ENCODE peak calls at places on chromosomes 12 and 14, in nine cellular contexts. Z is left lung; C is upper lobe of left lung; U is foreskin keratinocyte; T is right lobe of liver; B is Panc1; S is K562; M is CD4-positive, alpha-beta T cell; L is heart left ventricle. X is an unnamed sample.

GRCh38 chr12:51361419-51362016 is 15.0 kb upstream of the CELA1 start:
- ATAC-seq in Z (no peak), C (no peak), U (no peak), T (no peak), B (no peak), S (peak), M (no peak), L (no peak), X (no peak)

GRCh38 chr14:61544448-61545202 is 150.7 kb upstream of the HIF1A start:
- ATAC-seq in Z (peak), C (no peak), U (no peak), T (peak), B (no peak), S (no peak), M (no peak), L (peak), X (peak)

GRCh38 chr12:109641422-109641821 is 67.8 kb downstream of the MVK start:
- ATAC-seq in Z (no peak), C (no peak), U (no peak), T (no peak), B (no peak), S (no peak), M (no peak), L (no peak), X (no peak)

GRCh38 chr12:68632486-68632885 is 21.8 kb downstream of the RAP1B start:
- ATAC-seq in Z (no peak), C (no peak), U (no peak), T (no peak), B (no peak), S (no peak), M (no peak), L (no peak), X (no peak)

GRCh38 chr12:15209782-15210181 is 11.4 kb downstream of the RERG start:
- ATAC-seq in Z (peak), C (no peak), U (peak), T (no peak), B (no peak), S (no peak), M (no peak), L (no peak), X (peak)

GRCh38 chr12:108580531-108580930 is 17.4 kb downstream of the TMEM119 start:
- ATAC-seq in Z (no peak), C (no peak), U (no peak), T (no peak), B (no peak), S (no peak), M (no peak), L (no peak), X (peak)

GRCh38 chr12:94276725-94277124 is 128.3 kb downstream of the PLXNC1 start:
- ATAC-seq in Z (no peak), C (no peak), U (no peak), T (peak), B (no peak), S (no peak), M (no peak), L (no peak), X (no peak)

GRCh38 chr12:63095369-63095967 is 55.5 kb downstream of the AVPR1A start:
- ATAC-seq in Z (no peak), C (no peak), U (no peak), T (peak), B (no peak), S (no peak), M (no peak), L (no peak), X (no peak)

GRCh38 chr12:101775814-101776213 is 36.6 kb upstream of the SYCP3 start:
- ATAC-seq in Z (no peak), C (no peak), U (no peak), T (no peak), B (no peak), S (no peak), M (no peak), L (no peak), X (no peak)

GRCh38 chr14:99936738-99937474 is 128.3 kb upstream of the EVL start:
- ATAC-seq in Z (no peak), C (peak), U (no peak), T (no peak), B (peak), S (peak), M (no peak), L (peak), X (no peak)

GRCh38 chr14:33081259-33081658 is 142.6 kb downstream of the NPAS3 start:
- ATAC-seq in Z (peak), C (no peak), U (no peak), T (no peak), B (no peak), S (no peak), M (no peak), L (peak), X (no peak)

GRCh38 chr12:116309343-116309742 is 31.9 kb upstream of the MED13L start:
- ATAC-seq in Z (no peak), C (no peak), U (no peak), T (no peak), B (no peak), S (no peak), M (no peak), L (no peak), X (no peak)

GRCh38 chr14:24607635-24608492 is 1.6 kb downstream of the GZMH start:
- ATAC-seq in Z (no peak), C (no peak), U (no peak), T (peak), B (no peak), S (peak), M (no peak), L (no peak), X (no peak)

GRCh38 chr14:38469156-38469555 is 213.3 kb upstream of the CLEC14A start:
- ATAC-seq in Z (no peak), C (no peak), U (no peak), T (no peak), B (no peak), S (no peak), M (no peak), L (no peak), X (no peak)

GRCh38 chr12:53212931-53213330 is 5.9 kb upstream of the ITGB7 start:
- ATAC-seq in Z (no peak), C (no peak), U (no peak), T (no peak), B (peak), S (no peak), M (no peak), L (no peak), X (no peak)

GRCh38 chr12:15648564-15648963 is 140.6 kb downstream of the EPS8 start:
- ATAC-seq in Z (no peak), C (no peak), U (no peak), T (no peak), B (no peak), S (no peak), M (no peak), L (no peak), X (no peak)

GRCh38 chr12:40232602-40233001 is 7.8 kb downstream of the LRRK2 start:
- ATAC-seq in Z (no peak), C (no peak), U (no peak), T (no peak), B (no peak), S (no peak), M (no peak), L (no peak), X (no peak)

GRCh38 chr12:40032433-40033259 is 73.2 kb downstream of the SLC2A13 start:
- ATAC-seq in Z (peak), C (peak), U (no peak), T (peak), B (no peak), S (no peak), M (no peak), L (peak), X (no peak)

GRCh38 chr14:85625925-85626585 is 96.1 kb downstream of the FLRT2 start:
- ATAC-seq in Z (no peak), C (no peak), U (no peak), T (no peak), B (no peak), S (no peak), M (no peak), L (no peak), X (no peak)

GRCh38 chr14:26334288-26334687 is 263.5 kb downstream of the NOVA1 start:
- ATAC-seq in Z (no peak), C (no peak), U (no peak), T (no peak), B (no peak), S (no peak), M (no peak), L (no peak), X (no peak)

GRCh38 chr12:102462386-102462785 is 18.0 kb downstream of the IGF1 start:
- ATAC-seq in Z (no peak), C (no peak), U (no peak), T (no peak), B (no peak), S (no peak), M (no peak), L (no peak), X (no peak)

GRCh38 chr12:51419473-51420228 is 5.0 kb upstream of the SLC4A8 start:
- ATAC-seq in Z (no peak), C (no peak), U (no peak), T (no peak), B (no peak), S (no peak), M (no peak), L (no peak), X (no peak)

GRCh38 chr14:72752034-72752412 is 141.9 kb downstream of the DPF3 start:
- ATAC-seq in Z (no peak), C (no peak), U (no peak), T (no peak), B (no peak), S (no peak), M (no peak), L (peak), X (no peak)

GRCh38 chr14:100662850-100663527 is 63.7 kb upstream of the DLK1 start:
- ATAC-seq in Z (peak), C (no peak), U (peak), T (peak), B (peak), S (peak), M (no peak), L (no peak), X (no peak)

GRCh38 chr12:94230357-94230905 is 82.1 kb downstream of the PLXNC1 start:
- ATAC-seq in Z (no peak), C (no peak), U (no peak), T (no peak), B (no peak), S (no peak), M (peak), L (no peak), X (no peak)

GRCh38 chr14:66330916-66331315 is 155.3 kb upstream of the CCDC196 start:
- ATAC-seq in Z (no peak), C (no peak), U (no peak), T (no peak), B (no peak), S (no peak), M (no peak), L (peak), X (no peak)

GRCh38 chr12:64178122-64178521 is 44.0 kb downstream of the KICS2 start:
- ATAC-seq in Z (peak), C (no peak), U (peak), T (no peak), B (no peak), S (no peak), M (no peak), L (peak), X (no peak)

GRCh38 chr12:121580959-121581680 is at the start of gene KDM2B:
- ATAC-seq in Z (peak), C (no peak), U (no peak), T (peak), B (peak), S (peak), M (peak), L (peak), X (peak)
- H3K27ac ChIP-seq in Z (peak), C (peak), U (peak), T (peak), B (peak), S (peak), M (peak), L (peak), X (peak)

GRCh38 chr12:83408168-83408567 is 721.5 kb downstream of the TMTC2 start:
- ATAC-seq in Z (no peak), C (no peak), U (no peak), T (peak), B (no peak), S (no peak), M (no peak), L (no peak), X (no peak)
- H3K27ac ChIP-seq in Z (no peak), C (no peak), U (no peak), T (no peak), B (no peak), S (no peak), M (no peak), L (no peak), X (no peak)

GRCh38 chr14:74705607-74706006 is 7.3 kb downstream of the AREL1 start:
- ATAC-seq in Z (no peak), C (no peak), U (no peak), T (no peak), B (no peak), S (no peak), M (no peak), L (no peak), X (no peak)
- H3K27ac ChIP-seq in Z (no peak), C (no peak), U (no peak), T (no peak), B (no peak), S (no peak), M (no peak), L (no peak), X (no peak)

DNA sequence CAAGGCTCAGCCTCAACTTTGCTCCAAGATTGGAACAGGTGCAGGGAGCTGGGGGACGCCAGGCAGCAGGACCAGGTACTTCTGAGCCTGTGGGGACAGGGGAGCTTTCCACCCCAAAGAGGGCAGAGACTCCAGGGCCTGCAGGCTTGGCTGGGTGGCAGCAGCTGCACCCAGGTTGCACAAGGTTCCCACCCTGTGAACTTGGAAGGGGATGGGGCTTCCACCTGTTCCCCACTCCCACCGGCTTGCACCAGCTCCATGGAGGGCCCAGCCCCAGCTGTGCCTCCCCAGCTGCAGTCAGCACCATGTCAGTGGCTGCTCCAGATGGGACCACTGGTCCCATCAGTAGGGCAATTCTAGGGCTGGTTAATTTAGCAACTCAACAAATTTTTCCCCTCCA is 114.0 kb upstream of the CDKN3 start:
- ATAC-seq in Z (no peak), C (no peak), U (no peak), T (no peak), B (no peak), S (no peak), M (no peak), L (no peak), X (no peak)
- H3K27ac ChIP-seq in Z (no peak), C (no peak), U (no peak), T (no peak), B (no peak), S (no peak), M (no peak), L (no peak), X (no peak)

DNA sequence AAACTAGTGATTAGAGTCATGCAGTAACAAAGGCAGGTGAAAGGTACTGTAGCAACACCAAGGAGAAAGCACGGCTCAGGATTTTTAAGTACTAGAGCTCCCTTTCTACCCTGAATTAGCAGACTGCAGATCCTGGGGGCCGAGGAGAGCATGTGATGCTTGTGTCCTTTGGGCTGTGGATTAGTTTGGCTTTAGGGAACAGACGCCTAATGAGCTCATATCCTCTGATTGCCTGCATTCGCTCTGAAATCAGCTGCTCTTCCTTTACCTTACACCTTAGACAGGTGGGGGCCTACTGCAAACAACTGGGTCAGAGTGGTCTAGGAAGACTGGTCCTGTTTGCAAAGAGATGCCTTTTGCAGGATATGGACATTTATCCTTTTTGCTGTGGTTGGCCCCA is 2.2 kb downstream of the PIP4K2C start:
- ATAC-seq in Z (no peak), C (no peak), U (no peak), T (no peak), B (no peak), S (no peak), M (no peak), L (no peak), X (no peak)
- H3K27ac ChIP-seq in Z (no peak), C (no peak), U (no peak), T (no peak), B (no peak), S (no peak), M (peak), L (no peak), X (no peak)

GRCh38 chr14:92985521-92985920 is 62.6 kb downstream of the CHGA start:
- ATAC-seq in Z (no peak), C (no peak), U (no peak), T (peak), B (no peak), S (no peak), M (no peak), L (no peak), X (no peak)

GRCh38 chr14:92987713-92988510 is 65.0 kb downstream of the CHGA start:
- ATAC-seq in Z (no peak), C (no peak), U (peak), T (no peak), B (no peak), S (no peak), M (no peak), L (no peak), X (no peak)

GRCh38 chr14:92984896-92985295 is 61.9 kb downstream of the CHGA start:
- ATAC-seq in Z (no peak), C (no peak), U (no peak), T (peak), B (no peak), S (no peak), M (no peak), L (no peak), X (no peak)

GRCh38 chr14:92987148-92987570 is 64.2 kb downstream of the CHGA start:
- ATAC-seq in Z (no peak), C (no peak), U (no peak), T (no peak), B (no peak), S (no peak), M (no peak), L (no peak), X (no peak)

GRCh38 chr14:92986254-92987147 is 63.6 kb downstream of the CHGA start:
- ATAC-seq in Z (peak), C (peak), U (peak), T (peak), B (peak), S (no peak), M (no peak), L (peak), X (peak)
- H3K27ac ChIP-seq in Z (no peak), C (peak), U (no peak), T (peak), B (no peak), S (no peak), M (no peak), L (peak), X (peak)

DNA sequence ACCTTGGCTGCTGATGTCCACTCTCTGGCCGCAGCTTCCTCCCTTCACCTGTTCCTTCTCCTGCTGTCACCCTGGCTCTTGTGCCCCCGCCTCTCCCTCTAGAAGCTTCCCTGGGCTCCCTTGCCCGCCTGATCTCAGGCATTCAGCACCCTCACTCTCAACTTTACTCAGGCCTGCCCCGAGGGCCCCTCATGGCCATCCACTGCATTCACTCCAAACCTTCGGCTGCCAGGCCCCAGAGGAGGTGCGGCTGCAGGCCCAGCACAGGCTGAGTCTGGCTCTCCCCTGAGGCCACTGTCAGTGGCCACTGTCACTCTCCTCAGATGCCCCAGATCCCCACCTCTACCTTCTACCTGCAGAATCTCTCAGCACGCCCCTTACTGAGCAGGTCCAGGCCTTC is 183.9 kb downstream of the ZFP36L1 start:
- ATAC-seq in Z (no peak), C (no peak), U (no peak), T (no peak), B (no peak), S (no peak), M (no peak), L (no peak), X (no peak)
- H3K27ac ChIP-seq in Z (no peak), C (no peak), U (no peak), T (no peak), B (no peak), S (no peak), M (no peak), L (no peak), X (no peak)

GRCh38 chr12:46449856-46450255 is 77.3 kb upstream of the SLC38A2 start:
- ATAC-seq in Z (no peak), C (no peak), U (no peak), T (no peak), B (peak), S (peak), M (no peak), L (no peak), X (no peak)
- H3K27ac ChIP-seq in Z (no peak), C (no peak), U (no peak), T (no peak), B (peak), S (peak), M (no peak), L (peak), X (no peak)

X was measured in gastroesophageal sphincter.